ENCODE peak calls at places on chromosomes 1 and 21, in seven cellular contexts. R is NCI-H774, U is 8988T, E is RKO, V is A172, D is left colon, K is A549. F is an unnamed sample.

GRCh38 chr1:156106624-156107488 is 7.7 kb upstream of the LMNA start:
- DNase-seq in R (no peak), U (no peak), E (no peak), V (no peak), D (no peak), K (no peak), F (no peak)

GRCh38 chr1:2554621-2555387 is 1.4 kb upstream of the TNFRSF14 start:
- DNase-seq in R (no peak), U (no peak), E (no peak), V (no peak), D (peak; percentile 64), K (no peak), F (peak; percentile 49)

GRCh38 chr1:54571803-54572202 is 23.8 kb downstream of the ACOT11 start:
- DNase-seq in R (no peak), U (no peak), E (no peak), V (no peak), D (no peak), K (no peak), F (no peak)

GRCh38 chr1:38891753-38892152 is 10.4 kb upstream of the GJA9 start:
- DNase-seq in R (no peak), U (no peak), E (no peak), V (no peak), D (no peak), K (peak; percentile 18), F (no peak)

GRCh38 chr1:161498646-161499045 is 6.6 kb upstream of the FCGR2A start:
- DNase-seq in R (no peak), U (no peak), E (no peak), V (no peak), D (no peak), K (no peak), F (no peak)

GRCh38 chr1:218135358-218135757 is 149.7 kb upstream of the RRP15 start:
- DNase-seq in R (no peak), U (no peak), E (no peak), V (no peak), D (no peak), K (no peak), F (no peak)

GRCh38 chr1:236332092-236332758 is 50.5 kb upstream of the ERO1B start:
- DNase-seq in R (no peak), U (no peak), E (no peak), V (no peak), D (no peak), K (no peak), F (no peak)

GRCh38 chr1:192378276-192378675 is 61.5 kb downstream of the RGS21 start:
- DNase-seq in R (no peak), U (no peak), E (no peak), V (no peak), D (no peak), K (no peak), F (no peak)

GRCh38 chr1:66364578-66365391 is 169.2 kb upstream of the SGIP1 start:
- DNase-seq in R (no peak), U (no peak), E (no peak), V (no peak), D (no peak), K (no peak), F (no peak)

GRCh38 chr1:109979489-109980091 is 5.0 kb upstream of the AHCYL1 start:
- DNase-seq in R (no peak), U (no peak), E (peak; percentile 35), V (peak; percentile 85), D (no peak), K (peak; percentile 42), F (no peak)

GRCh38 chr21:41927727-41928409 is 25.9 kb downstream of the C2CD2 start:
- DNase-seq in R (no peak), U (no peak), E (no peak), V (no peak), D (no peak), K (no peak), F (no peak)

GRCh38 chr1:40625476-40626382 is 39.8 kb downstream of the RIMS3 start:
- DNase-seq in R (no peak), U (no peak), E (no peak), V (peak; percentile 27), D (no peak), K (no peak), F (no peak)

GRCh38 chr1:217627431-217627830 is 3.5 kb downstream of the GPATCH2 start:
- DNase-seq in R (no peak), U (no peak), E (no peak), V (no peak), D (no peak), K (no peak), F (no peak)

GRCh38 chr1:241630005-241630404 is 10.2 kb downstream of the CHML start:
- DNase-seq in R (no peak), U (no peak), E (no peak), V (no peak), D (no peak), K (no peak), F (no peak)

GRCh38 chr1:36187800-36188593 is 32.0 kb downstream of the MAP7D1 start:
- DNase-seq in R (peak; percentile 91), U (peak; percentile 61), E (peak; percentile 92), V (peak; percentile 81), D (peak; percentile 85), K (peak; percentile 81), F (peak; percentile 88)

GRCh38 chr1:204213668-204214662 is at the start of gene GOLT1A:
- DNase-seq in R (no peak), U (peak; percentile 55), E (no peak), V (no peak), D (peak; percentile 86), K (peak; percentile 78), F (peak; percentile 90)

GRCh38 chr1:218686258-218686657 is 341.1 kb downstream of the TGFB2 start:
- DNase-seq in R (no peak), U (no peak), E (no peak), V (peak; percentile 83), D (no peak), K (no peak), F (no peak)

GRCh38 chr1:21909787-21910503 is 27.2 kb downstream of the HSPG2 start:
- DNase-seq in R (no peak), U (no peak), E (no peak), V (no peak), D (no peak), K (no peak), F (no peak)

GRCh38 chr1:5297199-5297877 is 642.9 kb downstream of the AJAP1 start:
- DNase-seq in R (no peak), U (no peak), E (no peak), V (no peak), D (peak; percentile 7), K (no peak), F (no peak)